ENCODE peak calls at places on chromosomes 13 and 19, in six cellular contexts. E, C, O, W, B and U are unnamed samples.

GRCh38 chr19:48812094-48812929 is 1.5 kb upstream of the BCAT2 start:
- DNase-seq in C (peak; percentile 77), W (peak; percentile 76), O (peak; percentile 12), E (peak; percentile 88), B (peak; percentile 96), U (peak; percentile 93)

GRCh38 chr19:35216833-35217707 is 11.5 kb downstream of the FAM187B start:
- DNase-seq in E (no peak), O (no peak), C (no peak), W (no peak), B (peak; percentile 62), U (peak; percentile 43)

GRCh38 chr13:51444922-51445321 is 7.9 kb downstream of the INTS6 start:
- DNase-seq in B (no peak), O (peak; percentile 62), E (peak; percentile 72), C (no peak), W (no peak), U (no peak)

GRCh38 chr13:107765724-107766436 is 449.5 kb downstream of the LIG4 start:
- DNase-seq in W (no peak), E (no peak), B (no peak), C (no peak), O (peak; percentile 70), U (no peak)

GRCh38 chr13:111943229-111943795 is 123.6 kb upstream of the SOX1 start:
- DNase-seq in E (no peak), O (no peak), W (no peak), B (peak; percentile 56), C (no peak), U (no peak)

GRCh38 chr19:2552859-2553258 is 76.9 kb downstream of the GADD45B start:
- DNase-seq in O (no peak), E (no peak), C (no peak), B (no peak), W (no peak), U (no peak)

GRCh38 chr19:42246143-42246868 is 3.9 kb upstream of the GSK3A start:
- DNase-seq in C (peak; percentile 85), O (peak; percentile 69), W (peak; percentile 31), B (peak; percentile 76), E (peak; percentile 83), U (peak; percentile 88)

GRCh38 chr19:10000171-10000826 is 10.0 kb downstream of the COL5A3 start:
- DNase-seq in E (peak; percentile 81), W (peak; percentile 36), C (peak; percentile 30), B (peak; percentile 73), O (peak; percentile 64), U (peak; percentile 87)

GRCh38 chr19:42284066-42284501 is 15.0 kb downstream of the CIC start:
- DNase-seq in E (peak; percentile 88), W (peak; percentile 77), B (peak; percentile 94), C (peak; percentile 94), O (peak; percentile 85), U (peak; percentile 76)

GRCh38 chr13:114296902-114297301 is 15.5 kb downstream of the UPF3A start:
- DNase-seq in O (no peak), E (no peak), W (no peak), C (no peak), B (no peak), U (no peak)

GRCh38 chr13:27663947-27664346 is 42.3 kb downstream of the POLR1D start:
- DNase-seq in E (no peak), O (no peak), B (no peak), W (no peak), C (no peak), U (no peak)

GRCh38 chr13:97231118-97231831 is 9.1 kb downstream of the MBNL2 start:
- DNase-seq in B (no peak), W (peak; percentile 19), E (no peak), C (no peak), O (no peak), U (no peak)

GRCh38 chr13:49643003-49643651 is 14.8 kb downstream of the ARL11 start:
- DNase-seq in E (no peak), B (no peak), O (no peak), W (no peak), C (no peak), U (no peak)

GRCh38 chr13:44932171-44932849 is 57.0 kb downstream of the NUFIP1 start:
- DNase-seq in W (no peak), C (no peak), O (peak; percentile 29), E (no peak), B (no peak), U (no peak)

GRCh38 chr13:29753593-29754485 is 96.6 kb downstream of the UBL3 start:
- DNase-seq in C (no peak), O (no peak), E (no peak), B (no peak), W (no peak), U (no peak)

GRCh38 chr13:99197257-99197651 is 3.4 kb upstream of the UBAC2 start:
- DNase-seq in O (no peak), C (no peak), W (no peak), B (no peak), E (no peak), U (no peak)

GRCh38 chr19:39196860-39197562 is at the start of gene NCCRP1:
- DNase-seq in B (no peak), C (no peak), E (no peak), W (no peak), O (no peak), U (no peak)

GRCh38 chr13:96020941-96021340 is 32.3 kb downstream of the UGGT2 start:
- DNase-seq in W (no peak), C (no peak), E (no peak), O (no peak), B (no peak), U (no peak)

GRCh38 chr13:52127783-52128702 is 830 bp downstream of the NEK5 start:
- DNase-seq in B (no peak), W (peak; percentile 62), E (peak; percentile 65), O (peak; percentile 52), C (peak; percentile 35), U (peak; percentile 73)

GRCh38 chr19:33064117-33064777 is 441 bp downstream of the RHPN2 start:
- DNase-seq in W (no peak), C (peak; percentile 23), O (no peak), E (peak; percentile 15), B (peak; percentile 83), U (no peak)

GRCh38 chr13:36814465-36814864 is 4.6 kb upstream of the RFXAP start:
- DNase-seq in O (no peak), E (peak; percentile 57), C (no peak), B (no peak), W (no peak), U (no peak)

GRCh38 chr19:1672038-1672768 is 19.8 kb upstream of the TCF3 start:
- DNase-seq in C (no peak), B (peak; percentile 80), O (peak; percentile 15), E (peak; percentile 59), W (peak; percentile 22), U (peak; percentile 42)

GRCh38 chr13:48320906-48321510 is 17.5 kb downstream of the RB1 start:
- DNase-seq in C (no peak), E (no peak), B (peak; percentile 50), O (no peak), W (no peak), U (no peak)

GRCh38 chr13:88739192-88739591 is 1068.0 kb downstream of the SLITRK5 start:
- DNase-seq in O (no peak), B (no peak), E (no peak), W (no peak), C (no peak), U (no peak)

GRCh38 chr19:5520501-5520900 is 47.3 kb downstream of the TINCR start:
- DNase-seq in B (no peak), C (no peak), W (no peak), O (no peak), E (no peak), U (no peak)

GRCh38 chr19:15241259-15241658 is 9.0 kb upstream of the EPHX3 start:
- DNase-seq in E (no peak), O (no peak), W (no peak), C (no peak), B (no peak), U (no peak)

GRCh38 chr13:58461217-58461616 is 829.7 kb downstream of the PCDH17 start:
- DNase-seq in C (no peak), B (no peak), E (no peak), W (no peak), O (no peak), U (no peak)

GRCh38 chr19:51571599-51571998 is 516 bp downstream of the ZNF175 start:
- DNase-seq in E (no peak), O (no peak), W (no peak), B (no peak), C (no peak), U (no peak)